ENCODE peak calls at places on chromosomes 6 and 20, in seven cellular contexts. J is dorsolateral prefrontal cortex, W is HCT116, N is fibroblast of lung, Z is astrocyte, D is cardiac muscle cell, I is gastrocnemius medialis. S is an unnamed sample. For H3K27me3, the result is how much of the 10 kb centered on the place peaks cover.

GRCh38 chr20:47857142-47857993 is 72.1 kb upstream of the SULF2 start:
- DNase-seq in J (no peak), W (no peak), N (no peak), Z (peak), D (peak), I (no peak), S (no peak)

GRCh38 chr6:5100806-5101205 is 15.7 kb downstream of the PPP1R3G start:
- DNase-seq in J (no peak), W (no peak), N (no peak), Z (no peak), D (no peak), I (no peak), S (no peak)

GRCh38 chr20:60138263-60139127 is 180.3 kb downstream of the CDH26 start:
- DNase-seq in J (peak), W (no peak), N (peak), Z (peak), D (peak), I (no peak), S (no peak)

GRCh38 chr6:97668716-97669115 is 385.7 kb upstream of the MMS22L start:
- DNase-seq in J (no peak), W (no peak), N (no peak), Z (peak), D (no peak), I (no peak), S (no peak)

GRCh38 chr6:167761794-167762258 is 64.9 kb upstream of the AFDN start:
- DNase-seq in J (no peak), W (no peak), N (no peak), Z (no peak), D (peak), I (no peak), S (no peak)

GRCh38 chr6:106519460-106520394 is 109.6 kb downstream of the RTN4IP1 start:
- DNase-seq in J (no peak), W (peak), N (peak), Z (peak), D (peak), I (no peak), S (peak)

GRCh38 chr6:16544521-16544920 is 216.7 kb downstream of the ATXN1 start:
- DNase-seq in J (peak), W (no peak), N (no peak), Z (no peak), D (no peak), I (no peak), S (no peak)

GRCh38 chr6:146981981-146982380 is 222.2 kb upstream of the STXBP5 start:
- DNase-seq in J (no peak), W (no peak), N (no peak), Z (no peak), D (no peak), I (no peak), S (no peak)

GRCh38 chr20:49969946-49970345 is 12.8 kb upstream of the SNAI1 start:
- DNase-seq in J (no peak), W (no peak), N (no peak), Z (no peak), D (no peak), I (no peak), S (no peak)

GRCh38 chr6:155247618-155248017 is 16.2 kb upstream of the CLDN20 start:
- DNase-seq in J (no peak), W (no peak), N (peak), Z (peak), D (no peak), I (no peak), S (no peak)

GRCh38 chr20:17226410-17227198 is at the start of gene PCSK2:
- DNase-seq in J (peak), W (no peak), N (peak), Z (peak), D (peak), I (no peak), S (no peak)

GRCh38 chr6:153702671-153703070 is 336.4 kb upstream of the OPRM1 start:
- DNase-seq in J (no peak), W (no peak), N (no peak), Z (no peak), D (no peak), I (no peak), S (peak)

GRCh38 chr6:114936060-114936459 is 593.2 kb upstream of the HS3ST5 start:
- DNase-seq in J (no peak), W (no peak), N (no peak), Z (no peak), D (no peak), I (no peak), S (no peak)

GRCh38 chr20:17825251-17825691 is 125.5 kb downstream of the BANF2 start:
- DNase-seq in J (no peak), W (no peak), N (peak), Z (no peak), D (peak), I (no peak), S (no peak)

GRCh38 chr20:15637971-15638754 is 935.1 kb downstream of the KIF16B start:
- DNase-seq in J (no peak), W (no peak), N (no peak), Z (no peak), D (no peak), I (no peak), S (no peak)

GRCh38 chr6:152642578-152643375 is 5.6 kb upstream of the SYNE1 start:
- DNase-seq in J (peak), W (peak), N (peak), Z (peak), D (peak), I (no peak), S (no peak)

DNA sequence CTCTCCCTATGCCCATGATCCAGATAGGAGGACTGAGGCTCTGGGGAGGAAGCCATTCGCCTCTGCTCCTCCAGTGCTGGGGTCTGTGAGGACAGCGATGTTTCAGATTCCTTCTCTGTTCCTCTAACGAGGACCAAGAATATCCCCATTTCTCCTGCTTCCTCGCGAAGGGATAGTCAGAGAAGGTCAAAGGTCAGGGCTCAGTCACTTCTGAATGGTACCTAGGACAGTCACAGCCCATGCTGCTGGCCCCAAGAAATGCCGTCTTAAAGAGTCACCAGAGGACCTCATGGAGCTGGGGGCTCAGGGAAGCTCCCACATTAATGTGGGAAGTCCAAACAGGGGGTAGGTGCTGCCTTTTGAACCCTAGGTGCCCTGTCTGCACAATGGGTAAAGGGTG is 2.1 kb downstream of the FOXS1 start:
- DNase-seq in J (no peak), W (no peak), N (no peak), Z (no peak), D (no peak), I (no peak), S (no peak)
- H3K4me3 ChIP-seq in J (peak), W (no peak), N (no peak), Z (peak), D (no peak), I (no peak), S (no peak)

GRCh38 chr20:63551068-63551467 is 2.9 kb upstream of the FNDC11 start:
- DNase-seq in J (no peak), W (no peak), N (no peak), Z (no peak), D (peak), I (no peak), S (no peak)
- H3K27me3 ChIP-seq in J (under half), W (under half), N (under half), Z (under half), D (under half), I (half or more), S (under half)

DNA sequence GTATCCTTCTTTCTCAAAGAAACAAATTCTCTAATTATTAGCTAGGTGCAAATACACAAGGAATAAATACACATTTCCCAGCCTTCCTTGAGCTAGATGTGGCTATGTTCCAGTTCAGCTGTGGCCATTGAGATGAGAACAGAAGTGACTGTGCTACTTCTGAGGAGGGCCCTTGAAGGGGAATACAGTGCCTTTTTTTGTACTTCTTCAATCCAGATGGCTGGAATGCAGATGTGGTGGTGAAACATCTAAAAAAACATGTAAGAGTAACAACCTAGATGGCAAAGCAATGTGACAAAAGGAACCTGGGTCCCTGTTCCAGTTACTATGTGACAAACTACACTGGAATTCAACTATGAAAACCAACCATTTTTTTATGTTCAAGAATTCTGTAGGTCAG is 115.4 kb upstream of the DST start:
- DNase-seq in J (no peak), W (no peak), N (no peak), Z (no peak), D (no peak), I (no peak), S (no peak)
- TF ChIP-seq CTCF in J (no peak), W (no peak), N (no peak), Z (no peak), D (no peak), I (no peak), S (no peak)

GRCh38 chr6:149213829-149214228 is 103.7 kb upstream of the TAB2 start:
- DNase-seq in J (no peak), W (no peak), N (peak), Z (peak), D (peak), I (no peak), S (no peak)
- H3K4me3 ChIP-seq in J (no peak), W (no peak), N (no peak), Z (no peak), D (no peak), I (no peak), S (no peak)

DNA sequence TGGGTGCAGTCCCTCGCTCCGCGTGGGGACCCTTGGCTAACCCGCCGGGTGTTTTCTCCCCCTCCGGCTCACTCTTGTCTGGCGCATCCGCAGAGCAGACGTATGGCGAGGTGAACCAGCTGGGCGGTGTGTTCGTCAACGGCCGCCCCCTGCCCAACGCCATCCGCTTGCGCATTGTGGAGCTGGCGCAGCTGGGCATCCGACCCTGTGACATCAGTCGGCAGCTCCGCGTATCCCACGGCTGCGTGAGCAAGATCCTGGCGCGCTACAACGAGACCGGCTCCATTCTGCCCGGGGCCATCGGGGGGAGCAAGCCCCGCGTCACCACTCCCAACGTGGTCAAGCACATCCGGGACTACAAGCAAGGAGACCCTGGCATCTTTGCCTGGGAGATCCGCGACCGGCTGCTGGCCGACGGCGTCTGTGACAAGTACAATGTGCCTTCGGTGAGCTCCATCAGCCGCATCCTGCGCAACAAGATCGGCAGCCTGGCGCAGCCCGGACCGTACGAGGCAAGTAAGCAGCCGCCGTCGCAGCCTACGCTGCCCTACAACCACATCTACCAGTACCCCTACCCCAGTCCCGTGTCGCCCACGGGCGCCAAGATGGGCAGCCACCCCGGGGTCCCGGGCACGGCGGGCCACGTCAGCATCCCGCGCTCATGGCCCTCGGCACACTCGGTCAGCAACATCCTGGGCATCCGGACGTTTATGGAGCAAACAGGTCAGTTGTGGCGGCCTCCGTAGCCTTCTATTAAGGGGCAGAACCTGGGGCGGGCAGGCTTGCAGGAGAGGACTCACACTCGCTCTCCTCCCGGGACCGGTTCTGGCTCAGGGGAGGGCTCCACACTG is 1.1 kb downstream of the PAX1 start:
- DNase-seq in J (no peak), W (no peak), N (no peak), Z (no peak), D (no peak), I (no peak), S (no peak)
- H3K27me3 ChIP-seq in J (half or more), W (under half), N (under half), Z (half or more), D (half or more), I (half or more), S (under half)

S was measured in BJ.